ENCODE peak calls at places on chromosome 14, in four cellular contexts. X, V, M and E are unnamed samples.

GRCh38 chr14:77037886-77038511 is 9.5 kb upstream of the IRF2BPL start:
- DNase-seq in M (peak), V (no peak), X (peak), E (no peak)

GRCh38 chr14:65560340-65561027 is 148.0 kb downstream of the FUT8 start:
- DNase-seq in X (no peak), V (no peak), M (no peak), E (no peak)

GRCh38 chr14:85607571-85608219 is 77.8 kb downstream of the FLRT2 start:
- DNase-seq in V (no peak), M (no peak), X (peak), E (no peak)

GRCh38 chr14:24195186-24196070 is at the start of gene TM9SF1:
- DNase-seq in M (peak), X (peak), V (peak), E (peak)

GRCh38 chr14:74546416-74546815 is 52.9 kb downstream of the ISCA2 start:
- DNase-seq in X (no peak), V (no peak), M (no peak), E (no peak)

GRCh38 chr14:22479781-22480464 is 109.1 kb downstream of the DAD1 start:
- DNase-seq in X (no peak), M (no peak), V (no peak), E (no peak)

GRCh38 chr14:61837336-61838229 is 75.4 kb downstream of the SNAPC1 start:
- DNase-seq in V (peak), M (peak), X (peak), E (no peak)

GRCh38 chr14:49970474-49971147 is 77.7 kb downstream of the ARF6 start:
- DNase-seq in M (no peak), X (no peak), V (no peak), E (no peak)

GRCh38 chr14:79118291-79118690 is 948.1 kb downstream of the NRXN3 start:
- DNase-seq in M (no peak), V (peak), X (no peak), E (no peak)

GRCh38 chr14:100540141-100540925 is 46.9 kb downstream of the BEGAIN start:
- DNase-seq in M (no peak), V (peak), X (no peak), E (no peak)

GRCh38 chr14:81176224-81176623 is 44.5 kb downstream of the GTF2A1 start:
- DNase-seq in V (no peak), X (no peak), M (no peak), E (no peak)

GRCh38 chr14:88746042-88746441 is 46.7 kb downstream of the EML5 start:
- DNase-seq in V (no peak), M (no peak), X (no peak), E (no peak)

GRCh38 chr14:49691031-49691430 is 1.9 kb upstream of the KLHDC1 start:
- DNase-seq in M (no peak), X (no peak), V (no peak), E (no peak)

GRCh38 chr14:33876274-33876673 is 74.6 kb downstream of the EGLN3 start:
- DNase-seq in X (no peak), M (no peak), V (no peak), E (no peak)

GRCh38 chr14:101248840-101249675 is 312.2 kb upstream of the DIO3 start:
- DNase-seq in M (no peak), V (no peak), X (no peak), E (no peak)

GRCh38 chr14:34858765-34859164 is 16.4 kb downstream of the BAZ1A start:
- DNase-seq in X (no peak), V (no peak), M (no peak), E (no peak)

GRCh38 chr14:75450381-75451276 is 22.8 kb downstream of the JDP2 start:
- DNase-seq in X (no peak), V (no peak), M (no peak), E (no peak)

GRCh38 chr14:51552275-51552674 is 99.4 kb upstream of the FRMD6 start:
- DNase-seq in M (no peak), V (no peak), X (no peak), E (no peak)

GRCh38 chr14:87896393-87897380 is 96.3 kb downstream of the GALC start:
- DNase-seq in V (no peak), M (no peak), X (peak), E (no peak)

GRCh38 chr14:61754627-61755381 is 7.4 kb upstream of the SNAPC1 start:
- DNase-seq in M (no peak), X (peak), V (no peak), E (no peak)

GRCh38 chr14:23245282-23245681 is 7.5 kb downstream of the RNF212B start:
- DNase-seq in X (no peak), M (no peak), V (no peak), E (no peak)

GRCh38 chr14:61281186-61281676 is at the start of gene TMEM30B:
- DNase-seq in V (peak), M (peak), X (no peak), E (no peak)

GRCh38 chr14:102262894-102263462 is 42.0 kb downstream of the MOK start:
- DNase-seq in X (peak), V (peak), M (no peak), E (no peak)

GRCh38 chr14:85439696-85440328 is 90.1 kb upstream of the FLRT2 start:
- DNase-seq in M (no peak), V (no peak), X (peak), E (no peak)

GRCh38 chr14:34027130-34027989 is 76.5 kb upstream of the EGLN3 start:
- DNase-seq in V (no peak), X (no peak), M (no peak), E (no peak)

GRCh38 chr14:34711808-34712712 is 2.3 kb downstream of the CFL2 start:
- DNase-seq in V (no peak), X (no peak), M (no peak), E (no peak)

GRCh38 chr14:58108717-58109116 is 43.3 kb downstream of the ARMH4 start:
- DNase-seq in M (no peak), V (no peak), X (no peak), E (no peak)

GRCh38 chr14:104680806-104681688 is 8.4 kb upstream of the INF2 start:
- DNase-seq in M (no peak), X (peak), V (no peak), E (no peak)
- TF ChIP-seq CTCF in M (no peak), X (peak), V (peak), E (peak)

GRCh38 chr14:64541261-64541970 is 875 bp downstream of the HSPA2 start:
- DNase-seq in M (no peak), V (no peak), X (no peak), E (no peak)
- TF ChIP-seq CTCF in M (no peak), V (no peak), X (no peak), E (no peak)

GRCh38 chr14:63632932-63633514 is 8.6 kb downstream of the WDR89 start:
- DNase-seq in V (no peak), M (no peak), X (peak), E (no peak)
- TF ChIP-seq CTCF in V (peak), M (peak), X (peak), E (peak)

GRCh38 chr14:95547626-95548327 is 12.9 kb downstream of the GLRX5 start:
- DNase-seq in X (peak), M (no peak), V (peak), E (no peak)
- TF ChIP-seq CTCF in X (no peak), M (no peak), V (no peak), E (no peak)

GRCh38 chr14:96816281-96816680 is 19.1 kb downstream of the VRK1 start:
- DNase-seq in X (no peak), V (no peak), M (no peak), E (no peak)
- TF ChIP-seq CTCF in X (no peak), V (no peak), M (no peak), E (no peak)

DNA sequence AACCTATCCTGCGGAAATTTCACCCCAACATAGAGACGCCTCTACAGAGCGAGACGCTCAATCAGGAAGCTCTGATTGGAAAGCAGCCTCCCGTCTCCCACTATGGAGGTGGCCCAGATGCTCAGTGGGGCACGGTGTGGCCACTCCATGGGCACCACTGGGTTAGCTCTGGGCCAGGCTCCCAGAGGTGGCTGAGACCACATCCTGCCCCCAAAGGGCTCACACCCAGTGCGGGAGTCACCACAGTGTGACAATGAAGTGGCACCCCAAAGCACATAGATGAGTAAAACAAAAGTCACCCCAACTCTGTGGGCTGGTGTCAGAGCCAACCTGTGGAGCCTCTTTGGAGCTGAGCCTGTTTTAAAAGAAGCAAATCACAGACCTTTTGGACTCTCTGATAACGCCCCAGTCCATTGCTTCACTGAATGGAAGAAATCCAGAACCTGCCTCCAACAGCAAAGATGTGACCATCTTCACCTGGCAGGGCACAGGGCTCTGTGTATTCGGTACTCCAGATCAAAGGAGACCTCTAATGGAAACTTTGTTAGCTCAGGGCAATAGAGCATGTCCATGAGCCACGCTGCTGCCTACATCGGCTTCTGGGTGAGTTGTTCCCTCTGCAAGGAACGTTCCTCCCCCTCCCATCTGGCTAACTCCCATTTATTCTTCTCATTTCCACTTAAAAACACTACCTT is 19.6 kb downstream of the CLMN start:
- DNase-seq in V (no peak), X (no peak), M (no peak), E (no peak)
- TF ChIP-seq CTCF in V (no peak), X (no peak), M (no peak), E (no peak)

DNA sequence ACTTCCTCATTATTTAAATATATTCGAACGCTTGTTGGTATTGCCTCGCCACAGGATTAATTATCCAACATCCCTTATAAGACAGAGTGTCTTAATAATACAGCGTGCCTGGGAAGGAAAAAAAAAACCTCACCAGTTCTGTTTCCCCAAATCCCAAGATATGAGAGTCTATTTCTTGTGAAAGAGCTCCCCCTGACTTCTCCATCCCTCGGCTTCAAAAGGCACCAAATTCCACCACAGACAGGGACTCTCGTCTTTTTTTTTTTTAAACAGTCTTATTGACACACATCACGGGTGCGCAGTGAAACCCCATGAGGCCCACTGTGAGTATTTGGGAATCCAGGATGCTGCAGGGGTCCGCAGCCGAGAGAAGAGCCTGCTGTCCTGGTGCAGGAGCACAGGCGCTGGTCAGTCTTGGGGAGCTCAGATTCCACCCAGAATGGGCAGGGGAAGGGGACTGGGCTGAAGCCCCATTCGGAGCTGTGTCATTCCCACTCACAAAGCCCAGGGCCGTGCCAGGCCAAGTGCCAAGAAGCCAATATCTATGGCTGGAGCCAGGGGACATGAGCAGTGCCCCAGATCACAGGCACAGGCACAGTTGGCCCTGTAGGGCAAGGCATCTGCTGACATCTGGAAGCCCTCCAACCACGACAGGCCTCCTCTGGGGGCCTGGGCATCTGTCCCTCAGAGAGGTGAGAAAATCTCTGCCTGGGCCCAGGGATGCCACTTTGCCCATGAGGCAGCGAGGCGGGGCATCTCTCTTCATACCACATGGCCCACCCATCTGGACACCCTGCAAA is 71.9 kb downstream of the BCL11B start:
- DNase-seq in M (no peak), X (no peak), V (no peak), E (no peak)
- TF ChIP-seq CTCF in M (no peak), X (peak), V (no peak), E (no peak)

GRCh38 chr14:90726656-90727055 is 89.6 kb downstream of the TTC7B start:
- DNase-seq in X (peak), M (no peak), V (peak), E (no peak)
- TF ChIP-seq CTCF in X (no peak), M (no peak), V (peak), E (no peak)

GRCh38 chr14:31420013-31420318 is 384 bp downstream of the HEATR5A start:
- DNase-seq in V (peak), M (peak), X (no peak), E (no peak)

GRCh38 chr14:31418440-31418839 is 1.9 kb downstream of the HEATR5A start:
- DNase-seq in M (no peak), V (no peak), X (no peak), E (no peak)

GRCh38 chr14:31420319-31421081 is at the start of gene HEATR5A:
- DNase-seq in X (peak), M (peak), V (peak), E (peak)

GRCh38 chr14:31421200-31421599 is 850 bp upstream of the HEATR5A start:
- DNase-seq in V (no peak), X (no peak), M (no peak), E (no peak)

GRCh38 chr14:31419179-31420012 is 954 bp downstream of the HEATR5A start:
- DNase-seq in M (no peak), X (peak), V (no peak), E (no peak)
- TF ChIP-seq CTCF in M (no peak), X (no peak), V (no peak), E (no peak)